ENCODE peak calls at places on chromosomes 13 and 19, in seven cellular contexts. One of them, this sample, is unnamed.

GRCh38 chr13:99376924-99377323 is 69.7 kb upstream of the GPR183 start:
- DNase-seq in endothelial cell of umbilical vein: no peak
- DNase-seq in H1: peak
- DNase-seq in HCT116: no peak
- DNase-seq in HepG2: no peak
- DNase-seq in GM12878: no peak
- DNase-seq in K562: no peak
- DNase-seq in this sample: no peak

GRCh38 chr19:8005534-8006256 is at the start of gene ELAVL1:
- DNase-seq in K562: peak
- DNase-seq in endothelial cell of umbilical vein: peak
- DNase-seq in GM12878: no peak
- DNase-seq in HCT116: peak
- DNase-seq in HepG2: peak
- DNase-seq in H1: peak
- DNase-seq in this sample: no peak

GRCh38 chr13:108437496-108437895 is 168.0 kb downstream of the TNFSF13B start:
- DNase-seq in H1: no peak
- DNase-seq in GM12878: no peak
- DNase-seq in endothelial cell of umbilical vein: no peak
- DNase-seq in HCT116: no peak
- DNase-seq in K562: no peak
- DNase-seq in HepG2: no peak
- DNase-seq in this sample: no peak

GRCh38 chr19:32858155-32858554 is 11.4 kb downstream of the SLC7A9 start:
- DNase-seq in K562: no peak
- DNase-seq in endothelial cell of umbilical vein: no peak
- DNase-seq in HepG2: no peak
- DNase-seq in H1: no peak
- DNase-seq in GM12878: no peak
- DNase-seq in HCT116: no peak
- DNase-seq in this sample: no peak

GRCh38 chr19:32877977-32878745 is 8.6 kb upstream of the SLC7A9 start:
- DNase-seq in HCT116: no peak
- DNase-seq in HepG2: no peak
- DNase-seq in GM12878: no peak
- DNase-seq in endothelial cell of umbilical vein: no peak
- DNase-seq in H1: peak
- DNase-seq in K562: no peak
- DNase-seq in this sample: no peak

GRCh38 chr19:1290699-1291651 is 5.3 kb downstream of the EFNA2 start:
- DNase-seq in GM12878: no peak
- DNase-seq in HCT116: no peak
- DNase-seq in HepG2: peak
- DNase-seq in K562: no peak
- DNase-seq in endothelial cell of umbilical vein: no peak
- DNase-seq in H1: no peak
- DNase-seq in this sample: no peak

GRCh38 chr13:28161370-28161769 is 23.0 kb downstream of the PAN3 start:
- DNase-seq in K562: no peak
- DNase-seq in HCT116: no peak
- DNase-seq in endothelial cell of umbilical vein: peak
- DNase-seq in GM12878: no peak
- DNase-seq in HepG2: peak
- DNase-seq in H1: no peak
- DNase-seq in this sample: no peak

GRCh38 chr19:46859637-46860124 is 1.1 kb upstream of the ARHGAP35 start:
- DNase-seq in HepG2: peak
- DNase-seq in GM12878: no peak
- DNase-seq in H1: no peak
- DNase-seq in HCT116: no peak
- DNase-seq in K562: peak
- DNase-seq in endothelial cell of umbilical vein: no peak
- DNase-seq in this sample: peak

GRCh38 chr13:98372886-98373285 is 195.8 kb upstream of the RNF113B start:
- DNase-seq in H1: no peak
- DNase-seq in endothelial cell of umbilical vein: no peak
- DNase-seq in GM12878: no peak
- DNase-seq in HepG2: no peak
- DNase-seq in HCT116: no peak
- DNase-seq in K562: no peak
- DNase-seq in this sample: no peak

GRCh38 chr13:102799544-102800144 is 725 bp downstream of the BIVM start:
- DNase-seq in GM12878: no peak
- DNase-seq in endothelial cell of umbilical vein: no peak
- DNase-seq in K562: peak
- DNase-seq in HCT116: no peak
- DNase-seq in HepG2: no peak
- DNase-seq in H1: no peak
- DNase-seq in this sample: no peak

GRCh38 chr13:100789481-100789880 is 114.9 kb upstream of the TMTC4 start:
- DNase-seq in endothelial cell of umbilical vein: peak
- DNase-seq in K562: no peak
- DNase-seq in HCT116: no peak
- DNase-seq in HepG2: peak
- DNase-seq in H1: no peak
- DNase-seq in GM12878: no peak
- DNase-seq in this sample: no peak

GRCh38 chr13:29182216-29182615 is 362.1 kb downstream of the MTUS2 start:
- DNase-seq in HCT116: no peak
- DNase-seq in H1: no peak
- DNase-seq in GM12878: no peak
- DNase-seq in HepG2: no peak
- DNase-seq in K562: no peak
- DNase-seq in endothelial cell of umbilical vein: no peak
- DNase-seq in this sample: no peak

GRCh38 chr19:32676186-32676894 is 692 bp downstream of the RGS9BP start:
- DNase-seq in HCT116: no peak
- DNase-seq in H1: peak
- DNase-seq in HepG2: no peak
- DNase-seq in endothelial cell of umbilical vein: peak
- DNase-seq in K562: no peak
- DNase-seq in GM12878: no peak
- DNase-seq in this sample: no peak

GRCh38 chr19:42324655-42325307 is 654 bp upstream of the MEGF8 start:
- DNase-seq in endothelial cell of umbilical vein: no peak
- DNase-seq in HCT116: no peak
- DNase-seq in H1: peak
- DNase-seq in K562: no peak
- DNase-seq in HepG2: no peak
- DNase-seq in GM12878: no peak
- DNase-seq in this sample: no peak
- TF ChIP-seq EZH2 in endothelial cell of umbilical vein: peak
- TF ChIP-seq EZH2 in HCT116: no peak
- TF ChIP-seq EZH2 in H1: no peak
- TF ChIP-seq EZH2 in K562: no peak
- TF ChIP-seq EZH2 in HepG2: no peak
- TF ChIP-seq EZH2 in GM12878: peak
- TF ChIP-seq EZH2 in this sample: no peak

GRCh38 chr19:10290876-10291553 is 1.3 kb downstream of the ICAM5 start:
- DNase-seq in GM12878: no peak
- DNase-seq in HCT116: peak
- DNase-seq in endothelial cell of umbilical vein: no peak
- DNase-seq in HepG2: peak
- DNase-seq in H1: peak
- DNase-seq in K562: peak
- DNase-seq in this sample: no peak

GRCh38 chr19:10290439-10290875 is 705 bp downstream of the ICAM5 start:
- DNase-seq in HCT116: no peak
- DNase-seq in K562: peak
- DNase-seq in endothelial cell of umbilical vein: no peak
- DNase-seq in HepG2: no peak
- DNase-seq in GM12878: no peak
- DNase-seq in H1: peak
- DNase-seq in this sample: no peak

GRCh38 chr19:10289836-10290438 is at the start of gene ICAM5:
- DNase-seq in GM12878: no peak
- DNase-seq in H1: no peak
- DNase-seq in K562: peak
- DNase-seq in endothelial cell of umbilical vein: no peak
- DNase-seq in HepG2: no peak
- DNase-seq in HCT116: peak
- DNase-seq in this sample: peak

GRCh38 chr19:10288662-10289166 is 1.0 kb upstream of the ICAM5 start:
- DNase-seq in H1: peak
- DNase-seq in GM12878: no peak
- DNase-seq in endothelial cell of umbilical vein: no peak
- DNase-seq in HCT116: peak
- DNase-seq in HepG2: peak
- DNase-seq in K562: peak
- DNase-seq in this sample: peak

GRCh38 chr19:10289167-10289835 is 451 bp upstream of the ICAM5 start:
- DNase-seq in HCT116: peak
- DNase-seq in HepG2: peak
- DNase-seq in endothelial cell of umbilical vein: no peak
- DNase-seq in H1: peak
- DNase-seq in K562: peak
- DNase-seq in GM12878: no peak
- DNase-seq in this sample: peak
- H3K9ac ChIP-seq in HCT116: peak
- H3K9ac ChIP-seq in HepG2: peak
- H3K9ac ChIP-seq in endothelial cell of umbilical vein: no peak
- H3K9ac ChIP-seq in H1: no peak
- H3K9ac ChIP-seq in K562: peak
- H3K9ac ChIP-seq in GM12878: peak
- H3K9ac ChIP-seq in this sample: peak

GRCh38 chr19:10230904-10231623 is at the start of gene S1PR2:
- DNase-seq in GM12878: no peak
- DNase-seq in H1: peak
- DNase-seq in endothelial cell of umbilical vein: peak
- DNase-seq in K562: peak
- DNase-seq in HepG2: peak
- DNase-seq in HCT116: peak
- DNase-seq in this sample: no peak
- TF ChIP-seq POLR2AphosphoS5 in GM12878: peak
- TF ChIP-seq POLR2AphosphoS5 in H1: peak
- TF ChIP-seq POLR2AphosphoS5 in endothelial cell of umbilical vein: no peak
- TF ChIP-seq POLR2AphosphoS5 in K562: peak
- TF ChIP-seq POLR2AphosphoS5 in HepG2: no peak
- TF ChIP-seq POLR2AphosphoS5 in HCT116: peak
- TF ChIP-seq POLR2AphosphoS5 in this sample: no peak

GRCh38 chr13:111115051-111115840 is at the start of gene ARHGEF7:
- DNase-seq in endothelial cell of umbilical vein: no peak
- DNase-seq in K562: peak
- DNase-seq in H1: peak
- DNase-seq in GM12878: no peak
- DNase-seq in HepG2: no peak
- DNase-seq in HCT116: no peak
- DNase-seq in this sample: no peak

GRCh38 chr13:111114362-111115050 is 604 bp upstream of the ARHGEF7 start:
- DNase-seq in K562: no peak
- DNase-seq in HCT116: no peak
- DNase-seq in HepG2: no peak
- DNase-seq in GM12878: no peak
- DNase-seq in endothelial cell of umbilical vein: peak
- DNase-seq in H1: no peak
- DNase-seq in this sample: no peak

GRCh38 chr13:111116830-111117229 is 1.7 kb downstream of the ARHGEF7 start:
- DNase-seq in H1: no peak
- DNase-seq in K562: no peak
- DNase-seq in HCT116: no peak
- DNase-seq in GM12878: no peak
- DNase-seq in HepG2: no peak
- DNase-seq in endothelial cell of umbilical vein: no peak
- DNase-seq in this sample: no peak

GRCh38 chr13:111117289-111117688 is 2.2 kb downstream of the ARHGEF7 start:
- DNase-seq in K562: no peak
- DNase-seq in GM12878: no peak
- DNase-seq in H1: no peak
- DNase-seq in HepG2: no peak
- DNase-seq in endothelial cell of umbilical vein: no peak
- DNase-seq in HCT116: no peak
- DNase-seq in this sample: no peak

GRCh38 chr13:111115841-111116500 is 861 bp downstream of the ARHGEF7 start:
- DNase-seq in HCT116: no peak
- DNase-seq in H1: peak
- DNase-seq in K562: no peak
- DNase-seq in endothelial cell of umbilical vein: peak
- DNase-seq in HepG2: peak
- DNase-seq in GM12878: no peak
- DNase-seq in this sample: no peak
- TF ChIP-seq EZH2 in HCT116: no peak
- TF ChIP-seq EZH2 in H1: peak
- TF ChIP-seq EZH2 in K562: peak
- TF ChIP-seq EZH2 in endothelial cell of umbilical vein: peak
- TF ChIP-seq EZH2 in HepG2: peak
- TF ChIP-seq EZH2 in GM12878: no peak
- TF ChIP-seq EZH2 in this sample: peak

DNA sequence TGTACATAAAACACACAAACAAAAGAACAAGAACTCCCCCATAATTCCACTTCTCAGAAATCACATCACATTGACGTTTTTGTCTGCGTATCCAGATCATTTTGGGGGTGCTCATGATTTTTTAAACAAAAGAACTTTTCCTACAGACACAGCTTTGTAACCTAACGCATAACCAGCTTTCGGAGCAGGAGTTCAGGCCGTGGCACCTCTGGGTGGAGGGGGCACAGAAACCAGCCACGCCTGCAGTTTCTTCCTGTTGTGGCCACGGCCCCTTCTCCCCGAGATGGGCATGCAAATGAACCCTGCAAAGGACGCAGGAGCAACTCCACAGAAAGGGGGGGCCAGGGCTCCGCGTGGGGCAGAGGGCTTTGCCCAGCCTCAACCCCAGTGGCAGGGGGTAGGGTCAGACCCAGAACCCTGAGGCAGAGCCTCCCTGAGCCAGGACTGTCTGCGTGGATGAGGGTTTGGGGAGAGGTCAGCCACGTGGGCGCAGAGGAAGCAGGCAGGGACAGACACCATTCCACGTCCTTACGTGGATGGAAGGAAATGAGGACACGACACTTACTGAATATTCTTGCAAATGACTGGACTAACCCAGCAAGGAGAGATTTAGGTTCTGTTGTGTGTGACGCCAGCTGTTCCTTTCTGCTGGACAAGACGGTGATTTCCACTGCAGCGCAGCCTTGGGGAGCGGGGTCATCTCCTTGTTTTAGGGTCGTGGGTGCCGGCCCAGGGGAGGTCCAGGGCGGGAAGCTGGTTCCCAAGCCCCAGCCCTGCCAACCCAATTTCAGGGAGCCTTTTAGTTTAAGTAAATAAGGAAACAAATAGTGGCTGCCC is 64.3 kb downstream of the RASA3 start:
- DNase-seq in GM12878: no peak
- DNase-seq in H1: no peak
- DNase-seq in HepG2: no peak
- DNase-seq in endothelial cell of umbilical vein: no peak
- DNase-seq in K562: no peak
- DNase-seq in HCT116: no peak
- DNase-seq in this sample: no peak
- H3K9ac ChIP-seq in GM12878: peak
- H3K9ac ChIP-seq in H1: no peak
- H3K9ac ChIP-seq in HepG2: no peak
- H3K9ac ChIP-seq in endothelial cell of umbilical vein: no peak
- H3K9ac ChIP-seq in K562: no peak
- H3K9ac ChIP-seq in HCT116: no peak
- H3K9ac ChIP-seq in this sample: no peak